ENCODE peak calls at places on chromosome 10, in ten cellular contexts. D is Peyer's patch; O is IMR-90; K is Karpas-422; C is CD8-positive, alpha-beta T cell; U is prostate gland; J is breast epithelium; Y is mesendoderm; P is PC-9; A is spleen. B is an unnamed sample.

GRCh38 chr10:51010977-51011376 is 63.3 kb upstream of the PRKG1 start:
- DNase-seq in A (no peak), D (no peak), K (peak; percentile 77), J (no peak), O (peak; percentile 54), P (no peak), Y (peak; percentile 50), C (no peak), U (no peak), B (no peak)

GRCh38 chr10:110455440-110455839 is 42.3 kb upstream of the DUSP5 start:
- DNase-seq in D (peak; percentile 21), A (peak; percentile 61), Y (no peak), O (no peak), P (no peak), K (no peak), J (no peak), C (no peak), U (no peak), B (no peak)

GRCh38 chr10:43263551-43264323 is 3.1 kb downstream of the RASGEF1A start:
- DNase-seq in U (no peak), O (no peak), A (no peak), P (no peak), D (peak; percentile 14), C (no peak), J (no peak), K (peak; percentile 43), Y (no peak), B (no peak)

GRCh38 chr10:126640391-126640790 is 30.1 kb downstream of the C10orf90 start:
- DNase-seq in J (no peak), O (no peak), A (no peak), Y (no peak), C (no peak), D (no peak), P (no peak), K (no peak), U (no peak), B (no peak)

GRCh38 chr10:4263281-4263921 is 478.4 kb upstream of the KLF6 start:
- DNase-seq in C (no peak), K (no peak), P (no peak), O (no peak), A (no peak), U (no peak), D (no peak), J (no peak), Y (no peak), B (peak; percentile 54)

GRCh38 chr10:117318909-117319308 is 56.3 kb downstream of the PDZD8 start:
- DNase-seq in P (no peak), Y (no peak), K (no peak), O (peak; percentile 35), J (no peak), U (no peak), D (no peak), C (no peak), A (no peak), B (no peak)

GRCh38 chr10:116653885-116654284 is 33.1 kb downstream of the PNLIPRP2 start:
- DNase-seq in U (no peak), Y (no peak), D (no peak), P (no peak), K (no peak), O (no peak), A (no peak), C (no peak), J (no peak), B (no peak)

GRCh38 chr10:45423976-45424499 is 50.0 kb downstream of the ALOX5 start:
- DNase-seq in O (no peak), U (no peak), A (no peak), Y (no peak), C (no peak), K (no peak), D (no peak), J (no peak), P (no peak), B (no peak)

GRCh38 chr10:45373003-45373782 is 823 bp upstream of the ALOX5 start:
- DNase-seq in Y (peak; percentile 51), D (peak; percentile 61), A (peak; percentile 89), C (no peak), P (no peak), K (peak; percentile 92), J (no peak), U (no peak), O (no peak), B (no peak)

GRCh38 chr10:129888784-129889616 is 75.1 kb downstream of the EBF3 start:
- DNase-seq in J (no peak), U (no peak), A (no peak), Y (peak; percentile 86), P (no peak), C (peak; percentile 37), O (peak; percentile 15), D (no peak), K (peak; percentile 81), B (peak; percentile 67)

GRCh38 chr10:132670546-132670945 is 115.4 kb downstream of the NKX6-2 start:
- DNase-seq in Y (no peak), A (no peak), C (no peak), J (peak; percentile 34), K (no peak), P (no peak), O (no peak), U (no peak), D (no peak), B (no peak)

GRCh38 chr10:112801748-112802147 is 148.3 kb upstream of the TCF7L2 start:
- DNase-seq in A (no peak), O (no peak), P (no peak), C (no peak), K (no peak), Y (no peak), J (no peak), D (no peak), U (no peak), B (no peak)

GRCh38 chr10:78757542-78757941 is 311.2 kb upstream of the ZMIZ1 start:
- DNase-seq in K (peak; percentile 92), Y (peak; percentile 54), C (no peak), P (peak; percentile 68), O (peak; percentile 88), D (no peak), A (peak; percentile 22), J (no peak), U (no peak), B (no peak)
- H3K27ac ChIP-seq in K (no peak overlapping the region), Y (no peak overlapping the region), C (no peak overlapping the region), P (peak overlapping the region; percentile 41), O (peak overlapping the region; percentile 5), D (no peak overlapping the region), A (peak overlapping the region; percentile 82), J (peak overlapping the region; percentile 66), U (no peak overlapping the region), B (no peak overlapping the region)

DNA sequence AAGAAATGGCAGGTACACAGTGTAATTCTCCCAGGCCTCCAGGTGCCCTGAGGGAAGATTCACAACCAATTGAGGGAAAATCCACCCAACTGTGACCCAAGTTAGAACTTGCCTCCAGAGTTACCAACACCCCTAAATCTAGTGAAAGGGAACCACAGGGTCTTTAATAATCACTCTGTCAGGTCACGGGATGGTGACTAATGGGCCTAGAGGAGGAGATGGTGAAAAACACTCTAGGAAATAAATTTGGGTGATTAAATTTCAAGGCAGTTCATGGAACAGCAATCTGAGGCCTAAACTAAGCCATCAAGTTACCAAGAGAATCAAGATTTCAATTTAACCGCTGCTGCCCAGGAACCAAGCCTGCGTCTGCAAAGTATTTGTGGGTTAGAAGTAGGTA is 26.7 kb upstream of the SLF2 start:
- DNase-seq in A (no peak), K (no peak), J (no peak), D (no peak), Y (no peak), O (no peak), U (no peak), C (no peak), P (no peak), B (no peak)
- H3K27ac ChIP-seq in A (no peak overlapping the region), K (no peak overlapping the region), J (no peak overlapping the region), D (no peak overlapping the region), Y (no peak overlapping the region), O (no peak overlapping the region), U (no peak overlapping the region), C (no peak overlapping the region), P (no peak overlapping the region), B (no peak overlapping the region)

DNA sequence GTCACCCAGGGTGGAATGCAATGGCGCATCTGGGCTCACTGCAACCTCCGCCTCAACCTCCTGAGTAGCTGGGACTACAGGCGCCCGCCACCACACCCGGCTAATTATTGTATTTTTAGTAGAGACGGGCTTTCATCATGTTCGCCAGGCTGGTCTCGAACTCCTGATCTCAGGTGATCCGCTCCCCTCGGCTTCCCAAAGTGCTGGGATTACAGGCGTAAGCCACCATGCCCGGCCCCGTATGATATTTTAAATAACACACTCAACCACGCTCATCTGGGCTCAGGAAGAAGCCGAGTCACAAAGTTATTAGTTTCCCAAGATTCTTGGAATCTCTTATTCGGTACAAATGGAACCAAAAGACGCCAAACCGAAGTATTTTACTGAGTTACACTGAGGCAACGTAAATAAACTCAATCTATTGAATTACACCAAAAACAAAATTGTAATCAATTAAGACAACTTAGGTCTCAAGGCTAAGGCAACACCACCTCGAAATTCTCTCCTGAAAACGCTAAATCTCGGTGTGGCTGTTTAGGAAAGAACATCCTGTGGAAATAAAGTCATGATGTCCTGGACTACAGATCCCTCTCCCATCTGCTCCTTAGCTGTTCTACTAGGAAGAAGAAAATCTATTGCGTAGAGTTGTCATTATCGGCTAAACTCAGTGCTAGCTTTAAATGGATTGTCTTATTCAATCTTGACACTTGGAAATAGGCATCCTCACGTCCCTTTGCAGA is 910 bp downstream of the ARHGAP19 start:
- DNase-seq in K (peak; percentile 39), O (no peak), C (no peak), J (no peak), D (no peak), A (no peak), U (no peak), P (no peak), Y (no peak), B (no peak)
- H3K27ac ChIP-seq in K (peak overlapping the region; percentile 84), O (peak overlapping the region; percentile 72), C (peak overlapping the region; percentile 73), J (peak overlapping the region; percentile 96), D (peak overlapping the region; percentile 95), A (peak overlapping the region; percentile 99), U (peak overlapping the region; percentile 96), P (peak overlapping the region; percentile 54), Y (peak overlapping the region; percentile 99), B (peak overlapping the region; percentile 86)

DNA sequence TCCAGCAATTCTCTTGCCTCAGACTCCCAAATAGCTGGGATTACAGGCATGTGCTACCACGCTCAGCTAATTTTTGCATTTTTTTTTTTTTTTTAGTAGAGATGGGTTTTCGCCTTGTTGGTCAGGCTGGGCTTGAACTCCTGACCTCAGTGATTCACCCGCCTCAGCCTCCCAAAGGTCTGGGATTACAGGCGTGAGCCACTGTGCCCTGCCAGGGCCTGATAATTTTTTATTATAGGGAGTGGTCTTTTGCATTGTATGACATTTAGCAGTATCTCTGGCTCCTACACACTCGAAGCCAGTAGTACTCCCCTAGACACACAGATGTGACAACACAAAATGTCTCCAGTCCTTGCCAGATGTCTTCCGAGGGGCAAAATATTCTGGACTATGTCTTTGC is 124.0 kb downstream of the DKK1 start:
- DNase-seq in O (no peak), K (no peak), C (no peak), P (no peak), A (no peak), J (no peak), U (no peak), D (no peak), Y (no peak), B (no peak)
- H3K27ac ChIP-seq in O (no peak overlapping the region), K (no peak overlapping the region), C (no peak overlapping the region), P (no peak overlapping the region), A (no peak overlapping the region), J (no peak overlapping the region), U (no peak overlapping the region), D (no peak overlapping the region), Y (no peak overlapping the region), B (no peak overlapping the region)

B was measured in psoas muscle.